ENCODE peak calls at places on chromosomes 12 and 14, in seven cellular contexts. R, F, M, V, J, X and D are unnamed samples.

GRCh38 chr14:83706555-83706954 is 1823.4 kb upstream of the FLRT2 start:
- DNase-seq in X (peak; percentile 1), J (no peak), M (no peak), V (no peak), F (no peak), R (no peak), D (no peak)

GRCh38 chr14:103066399-103066798 is 9.1 kb upstream of the CDC42BPB start:
- DNase-seq in J (no peak), M (peak; percentile 61), X (no peak), R (no peak), F (no peak), V (no peak), D (no peak)

GRCh38 chr12:2227360-2227759 is 174.6 kb downstream of the CACNA1C start:
- DNase-seq in V (no peak), J (no peak), R (no peak), F (no peak), X (no peak), M (no peak), D (no peak)

GRCh38 chr14:64656986-64657385 is 47.2 kb upstream of the PLEKHG3 start:
- DNase-seq in M (peak; percentile 51), X (no peak), V (no peak), R (no peak), F (no peak), J (no peak), D (no peak)

GRCh38 chr14:99819514-99819913 is 26.3 kb downstream of the EML1 start:
- DNase-seq in V (no peak), J (no peak), R (no peak), F (no peak), M (no peak), X (no peak), D (no peak)

GRCh38 chr14:64763089-64763782 is 59.0 kb downstream of the PLEKHG3 start:
- DNase-seq in M (no peak), J (no peak), R (no peak), X (no peak), F (no peak), V (no peak), D (no peak)

GRCh38 chr14:46197856-46198255 is 453.7 kb downstream of the RPL10L start:
- DNase-seq in R (no peak), M (no peak), V (no peak), X (peak; percentile 16), J (no peak), F (no peak), D (no peak)

GRCh38 chr12:103279444-103279843 is 216.3 kb downstream of the C12orf42 start:
- DNase-seq in V (no peak), X (no peak), J (no peak), R (no peak), F (no peak), M (no peak), D (no peak)

GRCh38 chr14:36657409-36658090 is 4.1 kb upstream of the PAX9 start:
- DNase-seq in F (no peak), M (no peak), R (no peak), X (no peak), J (peak; percentile 38), V (no peak), D (no peak)

GRCh38 chr14:101197595-101198397 is 294.3 kb upstream of the RTL1 start:
- DNase-seq in F (no peak), J (no peak), V (no peak), X (no peak), R (no peak), M (no peak), D (no peak)

GRCh38 chr14:67526181-67526580 is 6.9 kb upstream of the PLEKHH1 start:
- DNase-seq in F (no peak), R (no peak), X (no peak), J (no peak), V (no peak), M (no peak), D (no peak)

GRCh38 chr14:91357272-91357671 is 60.3 kb downstream of the CCDC88C start:
- DNase-seq in J (peak; percentile 9), M (no peak), R (no peak), X (no peak), F (no peak), V (no peak), D (no peak)

GRCh38 chr12:57476162-57476992 is 3.3 kb downstream of the ARHGAP9 start:
- DNase-seq in X (no peak), F (peak; percentile 63), V (no peak), R (no peak), M (no peak), J (peak; percentile 66), D (no peak)

GRCh38 chr12:131203666-131204415 is 250.1 kb downstream of the ADGRD1 start:
- DNase-seq in X (no peak), V (no peak), R (no peak), M (no peak), J (no peak), F (no peak), D (no peak)

GRCh38 chr12:13164271-13164670 is 32.3 kb upstream of the EMP1 start:
- DNase-seq in V (no peak), M (no peak), R (no peak), F (no peak), J (no peak), X (no peak), D (no peak)

GRCh38 chr14:44453433-44454171 is 53.5 kb downstream of the FSCB start:
- DNase-seq in V (no peak), J (no peak), R (no peak), F (no peak), X (no peak), M (no peak), D (peak; percentile 20)

GRCh38 chr12:57627504-57628279 is 5.3 kb downstream of the B4GALNT1 start:
- DNase-seq in V (no peak), M (no peak), F (no peak), R (no peak), X (no peak), J (no peak), D (no peak)

GRCh38 chr14:21382886-21383847 is 652 bp downstream of the SUPT16H start:
- DNase-seq in R (peak; percentile 47), X (peak; percentile 25), J (peak; percentile 53), V (peak; percentile 54), M (peak; percentile 52), F (peak; percentile 64), D (peak; percentile 32)

GRCh38 chr12:12212769-12213168 is 54.1 kb downstream of the LRP6 start:
- DNase-seq in R (no peak), F (no peak), V (no peak), X (no peak), J (no peak), M (no peak), D (no peak)

GRCh38 chr12:81333812-81334211 is 255.9 kb downstream of the ACSS3 start:
- DNase-seq in V (no peak), X (no peak), R (no peak), M (no peak), J (no peak), F (no peak), D (no peak)

GRCh38 chr14:81519200-81519998 is 14.3 kb downstream of the SEL1L start:
- DNase-seq in V (peak; percentile 76), X (no peak), J (no peak), R (no peak), F (no peak), M (peak; percentile 54), D (no peak)